ENCODE peak calls at places on chromosome 16, in five cellular contexts. J, O, C, X and I are unnamed samples.

GRCh38 chr16:88323041-88323440 is 59.7 kb upstream of the ZNF469 start:
- DNase-seq in J (no peak), O (no peak), C (no peak), X (no peak), I (no peak)

GRCh38 chr16:78286076-78286475 is 186.6 kb downstream of the WWOX start:
- DNase-seq in J (no peak), O (no peak), C (no peak), X (no peak), I (no peak)

GRCh38 chr16:84356591-84357116 is 11.7 kb upstream of the ATP2C2 start:
- DNase-seq in J (no peak), O (no peak), C (no peak), X (peak; percentile 84), I (no peak)

GRCh38 chr16:3728424-3729160 is 11.3 kb upstream of the TRAP1 start:
- DNase-seq in J (no peak), O (no peak), C (no peak), X (no peak), I (no peak)

GRCh38 chr16:19715566-19715965 is 2.5 kb downstream of the KNOP1 start:
- DNase-seq in J (no peak), O (no peak), C (no peak), X (no peak), I (no peak)

GRCh38 chr16:11325404-11326083 is 19.7 kb upstream of the RMI2 start:
- DNase-seq in J (no peak), O (no peak), C (no peak), X (no peak), I (no peak)

GRCh38 chr16:58515125-58515870 is at the start of gene SETD6:
- DNase-seq in J (peak; percentile 88), O (peak; percentile 68), C (peak; percentile 55), X (peak; percentile 82), I (peak; percentile 86)

GRCh38 chr16:71572497-71573116 is 4.3 kb downstream of the TAT start:
- DNase-seq in J (no peak), O (no peak), C (no peak), X (no peak), I (no peak)

GRCh38 chr16:29806641-29807425 is 504 bp downstream of the MAZ start:
- DNase-seq in J (peak; percentile 66), O (peak; percentile 49), C (peak; percentile 34), X (no peak), I (peak; percentile 86)

GRCh38 chr16:8963010-8963824 is 489 bp downstream of the USP7 start:
- DNase-seq in J (no peak), O (peak; percentile 23), C (no peak), X (no peak), I (peak; percentile 33)

GRCh38 chr16:884232-884631 is 83.7 kb upstream of the GNG13 start:
- DNase-seq in J (no peak), O (no peak), C (no peak), X (no peak), I (no peak)

GRCh38 chr16:83301966-83302365 is 505.8 kb upstream of the HSBP1 start:
- DNase-seq in J (no peak), O (no peak), C (no peak), X (no peak), I (no peak)

GRCh38 chr16:8859913-8860881 is 8.6 kb downstream of the CARHSP1 start:
- DNase-seq in J (no peak), O (no peak), C (no peak), X (no peak), I (no peak)

GRCh38 chr16:77596243-77596642 is 126.1 kb upstream of the NUDT7 start:
- DNase-seq in J (no peak), O (no peak), C (no peak), X (no peak), I (peak; percentile 61)

GRCh38 chr16:47826070-47826469 is 329.7 kb downstream of the ABCC12 start:
- DNase-seq in J (no peak), O (no peak), C (no peak), X (no peak), I (no peak)

GRCh38 chr16:58393138-58393504 is 850 bp downstream of the GINS3 start:
- DNase-seq in J (no peak), O (no peak), C (no peak), X (no peak), I (peak; percentile 30)